ENCODE peak calls at places on chromosomes 12 and 14, in seven cellular contexts. One of them, this sample, is unnamed.

GRCh38 chr12:112777387-112778025 is 14.0 kb upstream of the RPH3A start:
- DNase-seq in fibroblast of lung: no peak
- DNase-seq in BJ: no peak
- DNase-seq in MM.1S: no peak
- DNase-seq in astrocyte of the spinal cord: no peak
- DNase-seq in CD8-positive, alpha-beta T cell: no peak
- DNase-seq in GM20000: no peak
- DNase-seq in this sample: no peak

GRCh38 chr12:123937707-123938600 is 34.7 kb downstream of the CCDC92 start:
- DNase-seq in GM20000: peak
- DNase-seq in BJ: no peak
- DNase-seq in MM.1S: peak
- DNase-seq in CD8-positive, alpha-beta T cell: peak
- DNase-seq in fibroblast of lung: peak
- DNase-seq in astrocyte of the spinal cord: no peak
- DNase-seq in this sample: no peak

GRCh38 chr12:5548152-5548933 is 116.4 kb downstream of the NTF3 start:
- DNase-seq in fibroblast of lung: no peak
- DNase-seq in MM.1S: no peak
- DNase-seq in BJ: no peak
- DNase-seq in CD8-positive, alpha-beta T cell: no peak
- DNase-seq in GM20000: no peak
- DNase-seq in astrocyte of the spinal cord: no peak
- DNase-seq in this sample: no peak

GRCh38 chr12:33438025-33438772 is 1.4 kb downstream of the SYT10 start:
- DNase-seq in GM20000: no peak
- DNase-seq in fibroblast of lung: no peak
- DNase-seq in BJ: no peak
- DNase-seq in astrocyte of the spinal cord: no peak
- DNase-seq in CD8-positive, alpha-beta T cell: no peak
- DNase-seq in MM.1S: no peak
- DNase-seq in this sample: no peak

GRCh38 chr14:36988568-36988967 is 183.8 kb downstream of the SLC25A21 start:
- DNase-seq in fibroblast of lung: peak
- DNase-seq in BJ: no peak
- DNase-seq in astrocyte of the spinal cord: no peak
- DNase-seq in MM.1S: no peak
- DNase-seq in GM20000: no peak
- DNase-seq in CD8-positive, alpha-beta T cell: no peak
- DNase-seq in this sample: no peak

GRCh38 chr12:5692850-5693249 is 252.2 kb downstream of the ANO2 start:
- DNase-seq in astrocyte of the spinal cord: no peak
- DNase-seq in fibroblast of lung: no peak
- DNase-seq in CD8-positive, alpha-beta T cell: no peak
- DNase-seq in BJ: no peak
- DNase-seq in MM.1S: no peak
- DNase-seq in GM20000: no peak
- DNase-seq in this sample: no peak

GRCh38 chr12:54579696-54580333 is 8.6 kb downstream of the PPP1R1A start:
- DNase-seq in astrocyte of the spinal cord: peak
- DNase-seq in CD8-positive, alpha-beta T cell: peak
- DNase-seq in fibroblast of lung: peak
- DNase-seq in MM.1S: peak
- DNase-seq in BJ: no peak
- DNase-seq in GM20000: peak
- DNase-seq in this sample: peak

GRCh38 chr14:52711666-52712065 is 4.7 kb downstream of the PSMC6 start:
- DNase-seq in MM.1S: no peak
- DNase-seq in BJ: no peak
- DNase-seq in GM20000: no peak
- DNase-seq in astrocyte of the spinal cord: no peak
- DNase-seq in fibroblast of lung: peak
- DNase-seq in CD8-positive, alpha-beta T cell: no peak
- DNase-seq in this sample: no peak

GRCh38 chr14:103003850-103004249 is 53.5 kb downstream of the CDC42BPB start:
- DNase-seq in MM.1S: no peak
- DNase-seq in CD8-positive, alpha-beta T cell: no peak
- DNase-seq in BJ: no peak
- DNase-seq in astrocyte of the spinal cord: no peak
- DNase-seq in fibroblast of lung: no peak
- DNase-seq in GM20000: no peak
- DNase-seq in this sample: no peak

GRCh38 chr12:121456551-121456950 is 56.6 kb downstream of the RNF34 start:
- DNase-seq in astrocyte of the spinal cord: no peak
- DNase-seq in fibroblast of lung: no peak
- DNase-seq in MM.1S: no peak
- DNase-seq in GM20000: no peak
- DNase-seq in CD8-positive, alpha-beta T cell: no peak
- DNase-seq in BJ: no peak
- DNase-seq in this sample: no peak

GRCh38 chr12:116233669-116234068 is 43.8 kb downstream of the MED13L start:
- DNase-seq in GM20000: no peak
- DNase-seq in fibroblast of lung: peak
- DNase-seq in MM.1S: no peak
- DNase-seq in CD8-positive, alpha-beta T cell: no peak
- DNase-seq in BJ: no peak
- DNase-seq in astrocyte of the spinal cord: peak
- DNase-seq in this sample: no peak

GRCh38 chr12:53700567-53700966 is 24.7 kb upstream of the ATP5MC2 start:
- DNase-seq in CD8-positive, alpha-beta T cell: no peak
- DNase-seq in BJ: no peak
- DNase-seq in fibroblast of lung: peak
- DNase-seq in GM20000: no peak
- DNase-seq in astrocyte of the spinal cord: no peak
- DNase-seq in MM.1S: no peak
- DNase-seq in this sample: no peak

GRCh38 chr14:104747876-104748275 is 5.1 kb upstream of the SIVA1 start:
- DNase-seq in GM20000: no peak
- DNase-seq in astrocyte of the spinal cord: no peak
- DNase-seq in CD8-positive, alpha-beta T cell: no peak
- DNase-seq in BJ: no peak
- DNase-seq in fibroblast of lung: no peak
- DNase-seq in MM.1S: no peak
- DNase-seq in this sample: no peak

GRCh38 chr12:116194935-116195431 is 82.5 kb downstream of the MED13L start:
- DNase-seq in GM20000: peak
- DNase-seq in MM.1S: peak
- DNase-seq in CD8-positive, alpha-beta T cell: peak
- DNase-seq in BJ: no peak
- DNase-seq in astrocyte of the spinal cord: no peak
- DNase-seq in fibroblast of lung: no peak
- DNase-seq in this sample: no peak

GRCh38 chr14:97219356-97220017 is 422.3 kb downstream of the VRK1 start:
- DNase-seq in fibroblast of lung: no peak
- DNase-seq in MM.1S: no peak
- DNase-seq in astrocyte of the spinal cord: no peak
- DNase-seq in GM20000: no peak
- DNase-seq in CD8-positive, alpha-beta T cell: peak
- DNase-seq in BJ: no peak
- DNase-seq in this sample: peak

GRCh38 chr14:24237463-24237955 is 4.8 kb downstream of the GMPR2 start:
- DNase-seq in astrocyte of the spinal cord: no peak
- DNase-seq in CD8-positive, alpha-beta T cell: no peak
- DNase-seq in GM20000: no peak
- DNase-seq in MM.1S: no peak
- DNase-seq in fibroblast of lung: no peak
- DNase-seq in BJ: no peak
- DNase-seq in this sample: no peak

GRCh38 chr14:75803768-75804167 is 142.7 kb downstream of the TTLL5 start:
- DNase-seq in MM.1S: no peak
- DNase-seq in CD8-positive, alpha-beta T cell: no peak
- DNase-seq in fibroblast of lung: peak
- DNase-seq in BJ: no peak
- DNase-seq in astrocyte of the spinal cord: peak
- DNase-seq in GM20000: no peak
- DNase-seq in this sample: no peak

GRCh38 chr12:8917031-8917430 is 2.7 kb downstream of the PHC1 start:
- DNase-seq in fibroblast of lung: no peak
- DNase-seq in BJ: no peak
- DNase-seq in GM20000: no peak
- DNase-seq in astrocyte of the spinal cord: no peak
- DNase-seq in CD8-positive, alpha-beta T cell: no peak
- DNase-seq in MM.1S: no peak
- DNase-seq in this sample: no peak
- TF ChIP-seq CTCF in fibroblast of lung: no peak
- TF ChIP-seq CTCF in BJ: no peak
- TF ChIP-seq CTCF in GM20000: no peak
- TF ChIP-seq CTCF in astrocyte of the spinal cord: no peak
- TF ChIP-seq CTCF in CD8-positive, alpha-beta T cell: no peak
- TF ChIP-seq CTCF in MM.1S: no peak
- TF ChIP-seq CTCF in this sample: no peak

DNA sequence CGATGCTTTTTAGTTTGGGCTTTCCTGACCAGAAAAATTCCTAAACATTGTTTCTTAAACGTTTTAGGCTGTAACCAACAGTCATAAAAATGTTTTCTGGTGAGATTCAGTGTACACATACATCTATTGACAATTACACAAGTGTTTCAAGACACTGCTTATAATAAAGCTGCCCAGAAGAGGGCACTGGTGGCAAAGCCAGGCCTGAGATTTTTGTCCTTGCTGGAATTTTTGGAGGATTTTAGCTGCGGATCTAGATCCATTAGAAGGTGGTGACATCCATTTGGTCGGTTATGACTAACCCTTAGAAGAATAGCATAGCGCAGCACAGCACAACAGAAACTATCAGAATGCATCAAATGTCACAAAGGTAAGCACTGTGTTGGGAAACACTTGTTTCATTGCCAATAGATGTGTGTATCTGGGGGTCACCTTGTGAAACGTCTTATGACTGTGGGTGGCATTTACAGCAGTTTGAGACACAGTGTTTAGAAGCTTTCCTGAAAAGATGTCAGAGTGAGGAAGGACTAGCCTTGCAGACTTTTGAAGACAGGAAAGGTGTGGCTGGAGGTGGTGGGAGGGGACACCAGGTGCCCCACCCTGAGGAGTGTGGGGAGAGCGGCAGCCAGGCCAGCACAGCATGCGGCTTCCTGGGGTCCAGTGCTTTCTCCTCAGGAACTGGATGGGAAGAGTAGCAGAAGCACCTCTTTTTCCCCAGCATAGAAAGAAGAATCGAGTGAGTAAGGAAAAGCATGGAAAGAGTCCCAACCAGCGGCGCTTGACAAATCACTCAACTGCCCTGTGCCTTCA is 54.7 kb upstream of the FKBP4 start:
- DNase-seq in fibroblast of lung: peak
- DNase-seq in MM.1S: no peak
- DNase-seq in BJ: no peak
- DNase-seq in CD8-positive, alpha-beta T cell: no peak
- DNase-seq in astrocyte of the spinal cord: peak
- DNase-seq in GM20000: no peak
- DNase-seq in this sample: peak
- TF ChIP-seq CTCF in fibroblast of lung: peak
- TF ChIP-seq CTCF in MM.1S: peak
- TF ChIP-seq CTCF in BJ: peak
- TF ChIP-seq CTCF in CD8-positive, alpha-beta T cell: no peak
- TF ChIP-seq CTCF in astrocyte of the spinal cord: peak
- TF ChIP-seq CTCF in GM20000: no peak
- TF ChIP-seq CTCF in this sample: peak

GRCh38 chr12:131134523-131135310 is 181.0 kb downstream of the ADGRD1 start:
- DNase-seq in CD8-positive, alpha-beta T cell: no peak
- DNase-seq in astrocyte of the spinal cord: no peak
- DNase-seq in GM20000: no peak
- DNase-seq in fibroblast of lung: no peak
- DNase-seq in MM.1S: no peak
- DNase-seq in BJ: no peak
- DNase-seq in this sample: peak
- TF ChIP-seq CTCF in CD8-positive, alpha-beta T cell: no peak
- TF ChIP-seq CTCF in astrocyte of the spinal cord: no peak
- TF ChIP-seq CTCF in GM20000: no peak
- TF ChIP-seq CTCF in fibroblast of lung: no peak
- TF ChIP-seq CTCF in MM.1S: no peak
- TF ChIP-seq CTCF in BJ: no peak
- TF ChIP-seq CTCF in this sample: no peak

DNA sequence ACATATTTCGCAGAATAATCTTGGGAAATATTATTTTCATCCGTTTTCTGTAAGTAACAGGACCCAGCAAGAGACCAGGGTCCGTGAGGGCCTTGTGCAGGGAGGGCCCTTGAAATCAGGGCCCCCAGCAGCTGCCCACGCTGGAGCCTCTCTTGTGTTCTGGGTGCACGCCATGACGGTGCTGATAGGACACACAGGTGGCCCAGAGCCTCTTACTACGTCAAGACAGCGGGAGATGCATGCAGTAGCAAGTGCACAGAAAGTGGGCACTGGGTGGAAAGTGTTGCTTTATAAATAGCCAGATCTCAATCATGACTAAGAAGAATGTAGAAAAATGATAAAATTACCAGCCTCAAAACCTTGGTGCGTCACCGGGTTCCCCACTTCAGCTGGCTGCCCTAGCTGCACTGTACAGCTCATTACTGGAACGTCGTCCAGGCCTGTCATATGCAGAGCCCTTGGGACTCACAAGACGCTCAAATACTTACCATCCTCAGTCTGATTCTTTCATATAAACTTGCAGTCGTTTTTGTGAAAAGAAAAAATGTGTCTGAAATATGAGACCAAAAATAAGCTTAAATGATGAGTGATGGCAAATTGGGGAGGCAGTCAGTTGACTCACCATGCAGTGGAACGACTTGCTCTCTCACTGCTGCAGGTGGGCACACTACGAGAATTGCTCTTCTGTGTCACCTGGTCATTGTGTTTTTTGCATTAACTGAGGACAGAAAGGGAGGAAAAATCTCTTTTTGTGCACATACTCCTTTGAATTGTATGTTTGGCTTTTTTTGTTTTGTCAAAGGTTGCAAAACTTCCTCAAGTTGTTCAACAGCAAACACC is 68.2 kb downstream of the DDX51 start:
- DNase-seq in BJ: no peak
- DNase-seq in astrocyte of the spinal cord: no peak
- DNase-seq in CD8-positive, alpha-beta T cell: no peak
- DNase-seq in GM20000: no peak
- DNase-seq in fibroblast of lung: no peak
- DNase-seq in MM.1S: no peak
- DNase-seq in this sample: no peak
- TF ChIP-seq CTCF in BJ: no peak
- TF ChIP-seq CTCF in astrocyte of the spinal cord: no peak
- TF ChIP-seq CTCF in CD8-positive, alpha-beta T cell: no peak
- TF ChIP-seq CTCF in GM20000: no peak
- TF ChIP-seq CTCF in fibroblast of lung: no peak
- TF ChIP-seq CTCF in MM.1S: no peak
- TF ChIP-seq CTCF in this sample: no peak

GRCh38 chr12:13208533-13209278 is 12.2 kb downstream of the EMP1 start:
- DNase-seq in CD8-positive, alpha-beta T cell: no peak
- DNase-seq in fibroblast of lung: no peak
- DNase-seq in GM20000: no peak
- DNase-seq in MM.1S: peak
- DNase-seq in astrocyte of the spinal cord: no peak
- DNase-seq in BJ: no peak
- DNase-seq in this sample: peak
- TF ChIP-seq CTCF in CD8-positive, alpha-beta T cell: no peak
- TF ChIP-seq CTCF in fibroblast of lung: peak
- TF ChIP-seq CTCF in GM20000: no peak
- TF ChIP-seq CTCF in MM.1S: peak
- TF ChIP-seq CTCF in astrocyte of the spinal cord: peak
- TF ChIP-seq CTCF in BJ: peak
- TF ChIP-seq CTCF in this sample: peak

This sample was measured in endothelial cell.